ENCODE peak calls at places on chromosome 10, in four cellular contexts. C, B, T and I are unnamed samples.

GRCh38 chr10:89224697-89225443 is 17.8 kb upstream of the CH25H start:
- DNase-seq in C (no peak), B (no peak), T (no peak), I (no peak)

GRCh38 chr10:81963606-81964005 is 88.6 kb downstream of the NRG3 start:
- DNase-seq in C (no peak), B (no peak), T (no peak), I (no peak)

GRCh38 chr10:109823196-109823595 is 100.1 kb downstream of the XPNPEP1 start:
- DNase-seq in C (no peak), B (no peak), T (no peak), I (no peak)

GRCh38 chr10:57260175-57260574 is 899.1 kb upstream of the ZWINT start:
- DNase-seq in C (no peak), B (no peak), T (no peak), I (no peak)

GRCh38 chr10:127979566-127979965 is 72.7 kb downstream of the PTPRE start:
- DNase-seq in C (no peak), B (no peak), T (no peak), I (no peak)

GRCh38 chr10:23081156-23081833 is 14.1 kb upstream of the MSRB2 start:
- DNase-seq in C (no peak), B (no peak), T (no peak), I (no peak)

GRCh38 chr10:11849908-11850307 is 26.8 kb downstream of the PROSER2 start:
- DNase-seq in C (peak), B (no peak), T (no peak), I (no peak)

GRCh38 chr10:27526242-27526641 is 22.1 kb downstream of the RAB18 start:
- DNase-seq in C (no peak), B (no peak), T (no peak), I (no peak)

GRCh38 chr10:98361131-98361633 is 53.8 kb downstream of the PYROXD2 start:
- DNase-seq in C (no peak), B (peak), T (peak), I (peak)

GRCh38 chr10:86523348-86523747 is 1.8 kb upstream of the WAPL start:
- DNase-seq in C (no peak), B (peak), T (no peak), I (no peak)

GRCh38 chr10:31099664-31100063 is 68.0 kb upstream of the ZNF438 start:
- DNase-seq in C (no peak), B (no peak), T (no peak), I (no peak)

GRCh38 chr10:44813201-44813600 is 97.9 kb upstream of the TMEM72 start:
- DNase-seq in C (no peak), B (peak), T (no peak), I (no peak)

GRCh38 chr10:119962837-119963236 is 70.3 kb downstream of the SEC23IP start:
- DNase-seq in C (no peak), B (no peak), T (no peak), I (no peak)

GRCh38 chr10:91251430-91252056 is 31.1 kb downstream of the PCGF5 start:
- DNase-seq in C (peak), B (peak), T (peak), I (no peak)

GRCh38 chr10:77082601-77083252 is 554.9 kb downstream of the KCNMA1 start:
- DNase-seq in C (no peak), B (no peak), T (no peak), I (no peak)

GRCh38 chr10:98400482-98400881 is 14.5 kb downstream of the PYROXD2 start:
- DNase-seq in C (peak), B (no peak), T (no peak), I (no peak)

GRCh38 chr10:107544706-107545520 is 380.4 kb upstream of the SORCS1 start:
- DNase-seq in C (no peak), B (no peak), T (no peak), I (no peak)

GRCh38 chr10:11742779-11743298 is 657 bp downstream of the ECHDC3 start:
- DNase-seq in C (no peak), B (no peak), T (no peak), I (no peak)

GRCh38 chr10:73883553-73883952 is 9.2 kb upstream of the CAMK2G start:
- DNase-seq in C (no peak), B (no peak), T (no peak), I (no peak)

GRCh38 chr10:22534849-22535604 is 179.4 kb downstream of the PIP4K2A start:
- DNase-seq in C (no peak), B (no peak), T (no peak), I (no peak)

GRCh38 chr10:18043607-18044006 is 91.9 kb downstream of the SLC39A12 start:
- DNase-seq in C (no peak), B (no peak), T (no peak), I (no peak)

GRCh38 chr10:18044976-18045720 is 93.4 kb downstream of the SLC39A12 start:
- DNase-seq in C (no peak), B (no peak), T (no peak), I (no peak)

GRCh38 chr10:18043148-18043547 is 91.4 kb downstream of the SLC39A12 start:
- DNase-seq in C (no peak), B (no peak), T (no peak), I (no peak)
- TF ChIP-seq SPI1 in C (no peak), B (no peak), T (no peak), I (no peak)

DNA sequence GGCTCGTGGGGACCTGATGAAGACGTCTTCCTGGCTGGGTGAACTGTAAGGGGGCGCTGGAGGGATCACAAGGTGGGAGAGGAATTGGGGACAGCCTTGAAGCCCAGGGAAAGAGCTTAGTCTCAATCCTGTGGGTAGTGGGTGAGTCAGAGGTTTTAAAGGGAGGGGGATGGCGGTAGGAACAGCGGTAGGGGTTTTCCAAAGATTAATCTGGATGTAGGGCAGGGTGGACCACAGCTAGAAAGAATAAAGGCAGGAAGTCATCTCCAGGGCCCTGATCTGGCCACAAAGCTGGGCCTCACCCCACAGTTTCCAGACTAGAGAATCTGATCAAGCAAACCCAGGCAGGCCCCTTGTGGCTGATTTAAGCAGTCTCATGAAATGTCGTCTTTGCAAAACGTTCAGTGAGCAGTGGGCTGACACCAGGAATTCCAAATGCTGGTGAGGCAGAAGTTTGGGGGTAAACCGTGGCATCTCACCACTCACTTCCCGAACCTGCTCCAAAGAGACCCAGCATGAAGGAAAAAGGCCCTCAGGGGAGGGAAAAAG is 65.3 kb downstream of the CALML3 start:
- DNase-seq in C (no peak), B (peak), T (no peak), I (no peak)
- TF ChIP-seq SPI1 in C (no peak), B (no peak), T (no peak), I (no peak)

GRCh38 chr10:113183543-113183942 is 233.5 kb downstream of the TCF7L2 start:
- DNase-seq in C (no peak), B (no peak), T (no peak), I (no peak)
- TF ChIP-seq SPI1 in C (no peak), B (no peak), T (no peak), I (no peak)

DNA sequence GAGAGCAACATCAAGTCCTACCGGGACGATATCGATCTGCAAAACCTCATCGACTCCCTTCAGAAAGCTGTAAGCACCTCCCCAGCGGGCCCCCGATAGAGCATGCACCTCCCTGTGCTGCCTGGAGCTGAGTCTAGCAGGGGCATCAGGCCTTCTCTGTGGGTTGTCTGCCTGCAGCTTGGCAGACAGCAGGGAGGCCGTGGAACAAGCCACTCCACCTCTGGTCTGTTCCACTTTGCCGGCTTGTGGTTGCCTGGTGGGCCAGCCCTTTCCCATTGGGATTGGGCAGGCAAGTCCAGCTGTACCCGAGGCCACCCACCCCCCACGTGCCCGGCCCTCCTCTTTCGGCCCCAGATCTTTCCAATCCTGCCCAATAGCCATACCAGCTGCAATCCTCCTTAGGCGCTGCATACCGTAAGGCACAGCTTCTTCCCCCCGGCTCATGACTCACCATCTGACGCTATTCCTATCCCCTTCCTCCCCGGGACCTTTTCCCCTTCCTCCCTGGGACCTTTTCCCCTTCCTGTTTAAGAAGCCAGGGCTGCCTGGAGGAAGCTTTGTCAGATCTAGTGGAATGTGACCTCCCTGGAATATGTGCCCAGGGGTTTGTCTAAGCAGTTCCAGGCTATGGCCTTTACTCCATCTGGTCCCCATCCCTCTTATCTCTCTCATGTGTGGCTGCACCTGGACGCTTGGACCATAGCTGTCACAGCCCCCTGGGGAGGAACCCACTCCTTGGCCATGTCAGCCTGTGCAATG is 28.1 kb upstream of the SH2D4B start:
- DNase-seq in C (no peak), B (no peak), T (no peak), I (no peak)
- TF ChIP-seq SPI1 in C (no peak), B (no peak), T (no peak), I (no peak)

DNA sequence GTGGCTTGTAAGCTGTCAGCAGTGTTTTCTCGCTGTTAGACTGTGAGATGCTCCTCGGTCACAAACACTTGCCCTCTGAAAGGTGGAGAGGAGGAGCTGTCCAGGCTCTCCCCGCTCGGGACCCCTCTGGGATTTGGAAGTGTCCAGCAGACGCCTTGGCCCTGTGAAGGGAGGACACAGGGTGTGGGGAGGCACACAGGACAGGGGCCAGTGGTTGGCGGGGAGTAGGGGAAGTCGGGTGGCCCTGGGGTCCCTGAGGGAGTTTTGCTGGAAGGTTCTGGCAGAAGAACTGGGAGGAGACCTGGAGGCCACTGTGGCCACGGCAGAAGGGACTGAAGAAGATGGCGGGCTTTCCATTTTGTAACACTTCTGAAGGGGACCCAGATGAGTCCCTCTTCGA is 47.2 kb upstream of the DPYSL4 start:
- DNase-seq in C (no peak), B (no peak), T (no peak), I (no peak)
- TF ChIP-seq SPI1 in C (no peak), B (no peak), T (no peak), I (no peak)

GRCh38 chr10:118238573-118239240 is 103.4 kb downstream of the FAM204A start:
- DNase-seq in C (no peak), B (no peak), T (no peak), I (no peak)
- TF ChIP-seq SPI1 in C (no peak), B (no peak), T (no peak), I (no peak)